ENCODE peak calls at places on chromosomes 3 and 15, in six cellular contexts. One of them, this sample, is unnamed.

GRCh38 chr15:101110681-101111569 is 140.9 kb downstream of the CHSY1 start:
- DNase-seq in RWPE1: no peak
- DNase-seq in T-helper 9 cell: no peak
- DNase-seq in endothelial cell: no peak
- DNase-seq in breast epithelium: no peak
- DNase-seq in stimulated activated CD8-positive, alpha-beta memory T cell treated with anti-CD3 and anti-CD28 coated beads, Interleukin-2, amount 100 ng/mL, for 48 hours: no peak
- DNase-seq in this sample: peak

GRCh38 chr3:138363322-138363721 is 14.9 kb downstream of the MRAS start:
- DNase-seq in RWPE1: no peak
- DNase-seq in stimulated activated CD8-positive, alpha-beta memory T cell treated with anti-CD3 and anti-CD28 coated beads, Interleukin-2, amount 100 ng/mL, for 48 hours: no peak
- DNase-seq in breast epithelium: no peak
- DNase-seq in endothelial cell: no peak
- DNase-seq in T-helper 9 cell: no peak
- DNase-seq in this sample: no peak

GRCh38 chr3:126522363-126522788 is 1.6 kb upstream of the CHST13 start:
- DNase-seq in stimulated activated CD8-positive, alpha-beta memory T cell treated with anti-CD3 and anti-CD28 coated beads, Interleukin-2, amount 100 ng/mL, for 48 hours: no peak
- DNase-seq in RWPE1: peak
- DNase-seq in breast epithelium: peak
- DNase-seq in T-helper 9 cell: peak
- DNase-seq in endothelial cell: peak
- DNase-seq in this sample: peak

GRCh38 chr15:93974804-93975481 is 256.4 kb upstream of the MCTP2 start:
- DNase-seq in endothelial cell: peak
- DNase-seq in breast epithelium: no peak
- DNase-seq in RWPE1: peak
- DNase-seq in T-helper 9 cell: no peak
- DNase-seq in stimulated activated CD8-positive, alpha-beta memory T cell treated with anti-CD3 and anti-CD28 coated beads, Interleukin-2, amount 100 ng/mL, for 48 hours: no peak
- DNase-seq in this sample: peak

GRCh38 chr15:40768492-40769309 is 1.1 kb upstream of the C15orf62 start:
- DNase-seq in breast epithelium: no peak
- DNase-seq in T-helper 9 cell: no peak
- DNase-seq in stimulated activated CD8-positive, alpha-beta memory T cell treated with anti-CD3 and anti-CD28 coated beads, Interleukin-2, amount 100 ng/mL, for 48 hours: no peak
- DNase-seq in endothelial cell: no peak
- DNase-seq in RWPE1: no peak
- DNase-seq in this sample: no peak

GRCh38 chr3:5194801-5195509 is 7.4 kb downstream of the EDEM1 start:
- DNase-seq in breast epithelium: peak
- DNase-seq in T-helper 9 cell: peak
- DNase-seq in stimulated activated CD8-positive, alpha-beta memory T cell treated with anti-CD3 and anti-CD28 coated beads, Interleukin-2, amount 100 ng/mL, for 48 hours: no peak
- DNase-seq in RWPE1: peak
- DNase-seq in endothelial cell: no peak
- DNase-seq in this sample: no peak

GRCh38 chr3:111616417-111617105 is 21.4 kb upstream of the ZBED2 start:
- DNase-seq in RWPE1: no peak
- DNase-seq in endothelial cell: no peak
- DNase-seq in stimulated activated CD8-positive, alpha-beta memory T cell treated with anti-CD3 and anti-CD28 coated beads, Interleukin-2, amount 100 ng/mL, for 48 hours: peak
- DNase-seq in breast epithelium: no peak
- DNase-seq in T-helper 9 cell: peak
- DNase-seq in this sample: no peak

GRCh38 chr3:147655236-147655635 is 246.1 kb downstream of the ZIC1 start:
- DNase-seq in stimulated activated CD8-positive, alpha-beta memory T cell treated with anti-CD3 and anti-CD28 coated beads, Interleukin-2, amount 100 ng/mL, for 48 hours: no peak
- DNase-seq in breast epithelium: peak
- DNase-seq in endothelial cell: no peak
- DNase-seq in T-helper 9 cell: no peak
- DNase-seq in RWPE1: no peak
- DNase-seq in this sample: no peak

GRCh38 chr3:128113817-128114794 is 9.5 kb downstream of the RUVBL1 start:
- DNase-seq in stimulated activated CD8-positive, alpha-beta memory T cell treated with anti-CD3 and anti-CD28 coated beads, Interleukin-2, amount 100 ng/mL, for 48 hours: no peak
- DNase-seq in RWPE1: no peak
- DNase-seq in breast epithelium: no peak
- DNase-seq in endothelial cell: no peak
- DNase-seq in T-helper 9 cell: no peak
- DNase-seq in this sample: no peak

GRCh38 chr3:102159810-102160451 is 274.9 kb upstream of the ZPLD1 start:
- DNase-seq in RWPE1: no peak
- DNase-seq in endothelial cell: no peak
- DNase-seq in breast epithelium: no peak
- DNase-seq in T-helper 9 cell: no peak
- DNase-seq in stimulated activated CD8-positive, alpha-beta memory T cell treated with anti-CD3 and anti-CD28 coated beads, Interleukin-2, amount 100 ng/mL, for 48 hours: no peak
- DNase-seq in this sample: no peak

GRCh38 chr3:134600685-134601502 is 49.9 kb downstream of the KY start:
- DNase-seq in breast epithelium: no peak
- DNase-seq in endothelial cell: peak
- DNase-seq in T-helper 9 cell: peak
- DNase-seq in RWPE1: peak
- DNase-seq in stimulated activated CD8-positive, alpha-beta memory T cell treated with anti-CD3 and anti-CD28 coated beads, Interleukin-2, amount 100 ng/mL, for 48 hours: peak
- DNase-seq in this sample: peak

GRCh38 chr3:48919215-48920138 is 835 bp downstream of the ARIH2 start:
- DNase-seq in stimulated activated CD8-positive, alpha-beta memory T cell treated with anti-CD3 and anti-CD28 coated beads, Interleukin-2, amount 100 ng/mL, for 48 hours: peak
- DNase-seq in endothelial cell: peak
- DNase-seq in breast epithelium: no peak
- DNase-seq in RWPE1: peak
- DNase-seq in T-helper 9 cell: peak
- DNase-seq in this sample: peak

GRCh38 chr3:65927576-65927975 is 111.1 kb downstream of the MAGI1 start:
- DNase-seq in RWPE1: no peak
- DNase-seq in breast epithelium: peak
- DNase-seq in endothelial cell: no peak
- DNase-seq in T-helper 9 cell: no peak
- DNase-seq in stimulated activated CD8-positive, alpha-beta memory T cell treated with anti-CD3 and anti-CD28 coated beads, Interleukin-2, amount 100 ng/mL, for 48 hours: no peak
- DNase-seq in this sample: no peak

GRCh38 chr3:123949606-123950005 is 11.4 kb downstream of the CCDC14 start:
- DNase-seq in T-helper 9 cell: no peak
- DNase-seq in endothelial cell: no peak
- DNase-seq in RWPE1: no peak
- DNase-seq in breast epithelium: no peak
- DNase-seq in stimulated activated CD8-positive, alpha-beta memory T cell treated with anti-CD3 and anti-CD28 coated beads, Interleukin-2, amount 100 ng/mL, for 48 hours: no peak
- DNase-seq in this sample: no peak

GRCh38 chr15:33154366-33155166 is 39.9 kb downstream of the FMN1 start:
- DNase-seq in breast epithelium: peak
- DNase-seq in stimulated activated CD8-positive, alpha-beta memory T cell treated with anti-CD3 and anti-CD28 coated beads, Interleukin-2, amount 100 ng/mL, for 48 hours: no peak
- DNase-seq in T-helper 9 cell: no peak
- DNase-seq in RWPE1: no peak
- DNase-seq in endothelial cell: no peak
- DNase-seq in this sample: no peak

GRCh38 chr15:38072007-38072506 is 137.6 kb downstream of the TMCO5A start:
- DNase-seq in breast epithelium: peak
- DNase-seq in RWPE1: no peak
- DNase-seq in T-helper 9 cell: no peak
- DNase-seq in endothelial cell: no peak
- DNase-seq in stimulated activated CD8-positive, alpha-beta memory T cell treated with anti-CD3 and anti-CD28 coated beads, Interleukin-2, amount 100 ng/mL, for 48 hours: no peak
- DNase-seq in this sample: no peak

GRCh38 chr3:13507247-13507790 is 27.2 kb downstream of the HDAC11 start:
- DNase-seq in RWPE1: no peak
- DNase-seq in endothelial cell: no peak
- DNase-seq in stimulated activated CD8-positive, alpha-beta memory T cell treated with anti-CD3 and anti-CD28 coated beads, Interleukin-2, amount 100 ng/mL, for 48 hours: no peak
- DNase-seq in T-helper 9 cell: no peak
- DNase-seq in breast epithelium: no peak
- DNase-seq in this sample: no peak

GRCh38 chr3:156396851-156397250 is 158.1 kb downstream of the SSR3 start:
- DNase-seq in T-helper 9 cell: no peak
- DNase-seq in breast epithelium: no peak
- DNase-seq in RWPE1: no peak
- DNase-seq in endothelial cell: no peak
- DNase-seq in stimulated activated CD8-positive, alpha-beta memory T cell treated with anti-CD3 and anti-CD28 coated beads, Interleukin-2, amount 100 ng/mL, for 48 hours: no peak
- DNase-seq in this sample: no peak

GRCh38 chr15:89150762-89151305 is 62.6 kb downstream of the ABHD2 start:
- DNase-seq in stimulated activated CD8-positive, alpha-beta memory T cell treated with anti-CD3 and anti-CD28 coated beads, Interleukin-2, amount 100 ng/mL, for 48 hours: no peak
- DNase-seq in breast epithelium: no peak
- DNase-seq in endothelial cell: no peak
- DNase-seq in RWPE1: no peak
- DNase-seq in T-helper 9 cell: no peak
- DNase-seq in this sample: no peak

GRCh38 chr3:98897701-98898100 is 3.8 kb downstream of the DCBLD2 start:
- DNase-seq in RWPE1: no peak
- DNase-seq in breast epithelium: no peak
- DNase-seq in endothelial cell: no peak
- DNase-seq in T-helper 9 cell: no peak
- DNase-seq in stimulated activated CD8-positive, alpha-beta memory T cell treated with anti-CD3 and anti-CD28 coated beads, Interleukin-2, amount 100 ng/mL, for 48 hours: no peak
- DNase-seq in this sample: no peak

GRCh38 chr3:132660056-132660744 is at the start of gene UBA5:
- DNase-seq in T-helper 9 cell: peak
- DNase-seq in breast epithelium: peak
- DNase-seq in stimulated activated CD8-positive, alpha-beta memory T cell treated with anti-CD3 and anti-CD28 coated beads, Interleukin-2, amount 100 ng/mL, for 48 hours: peak
- DNase-seq in endothelial cell: peak
- DNase-seq in RWPE1: peak
- DNase-seq in this sample: peak

GRCh38 chr15:80942746-80943565 is 46.7 kb downstream of the MESD start:
- DNase-seq in endothelial cell: no peak
- DNase-seq in T-helper 9 cell: no peak
- DNase-seq in stimulated activated CD8-positive, alpha-beta memory T cell treated with anti-CD3 and anti-CD28 coated beads, Interleukin-2, amount 100 ng/mL, for 48 hours: no peak
- DNase-seq in breast epithelium: peak
- DNase-seq in RWPE1: no peak
- DNase-seq in this sample: no peak

GRCh38 chr15:100890059-100890720 is 10.6 kb downstream of the ALDH1A3 start:
- DNase-seq in endothelial cell: no peak
- DNase-seq in breast epithelium: no peak
- DNase-seq in T-helper 9 cell: no peak
- DNase-seq in stimulated activated CD8-positive, alpha-beta memory T cell treated with anti-CD3 and anti-CD28 coated beads, Interleukin-2, amount 100 ng/mL, for 48 hours: no peak
- DNase-seq in RWPE1: no peak
- DNase-seq in this sample: no peak

GRCh38 chr15:70956196-70956595 is 63.6 kb downstream of the LRRC49 start:
- DNase-seq in endothelial cell: no peak
- DNase-seq in breast epithelium: no peak
- DNase-seq in T-helper 9 cell: no peak
- DNase-seq in stimulated activated CD8-positive, alpha-beta memory T cell treated with anti-CD3 and anti-CD28 coated beads, Interleukin-2, amount 100 ng/mL, for 48 hours: no peak
- DNase-seq in RWPE1: no peak
- DNase-seq in this sample: no peak

GRCh38 chr3:189324538-189325138 is 152.9 kb downstream of the TPRG1 start:
- DNase-seq in RWPE1: peak
- DNase-seq in breast epithelium: peak
- DNase-seq in stimulated activated CD8-positive, alpha-beta memory T cell treated with anti-CD3 and anti-CD28 coated beads, Interleukin-2, amount 100 ng/mL, for 48 hours: peak
- DNase-seq in endothelial cell: no peak
- DNase-seq in T-helper 9 cell: peak
- DNase-seq in this sample: no peak

GRCh38 chr3:52052831-52053306 is 3.5 kb downstream of the DUSP7 start:
- DNase-seq in T-helper 9 cell: peak
- DNase-seq in breast epithelium: peak
- DNase-seq in endothelial cell: peak
- DNase-seq in RWPE1: peak
- DNase-seq in stimulated activated CD8-positive, alpha-beta memory T cell treated with anti-CD3 and anti-CD28 coated beads, Interleukin-2, amount 100 ng/mL, for 48 hours: peak
- DNase-seq in this sample: peak

This sample was measured in H9.